ENCODE peak calls at places on chromosome 2, in six cellular contexts. H, O, X, Q, E and C are unnamed samples.

GRCh38 chr2:10297950-10298349 is 4.8 kb upstream of the HPCAL1 start:
- DNase-seq in X (peak; percentile 87), E (no peak), Q (peak; percentile 77), H (peak; percentile 59), O (peak; percentile 34), C (no peak)

GRCh38 chr2:176415946-176416499 is 146.8 kb downstream of the MTX2 start:
- DNase-seq in E (no peak), X (no peak), Q (no peak), O (no peak), H (no peak), C (no peak)

GRCh38 chr2:95347681-95348608 is 50.8 kb downstream of the KCNIP3 start:
- DNase-seq in Q (no peak), H (no peak), X (no peak), E (no peak), O (no peak), C (no peak)

GRCh38 chr2:28557389-28558119 is 61.7 kb downstream of the PLB1 start:
- DNase-seq in X (peak; percentile 51), H (no peak), E (no peak), Q (no peak), O (no peak), C (no peak)

GRCh38 chr2:194087089-194087488 is 1569.9 kb upstream of the SLC39A10 start:
- DNase-seq in O (no peak), H (no peak), Q (no peak), X (peak; percentile 37), E (no peak), C (no peak)

GRCh38 chr2:168522446-168522845 is 66.4 kb downstream of the CERS6 start:
- DNase-seq in O (no peak), H (no peak), X (no peak), Q (no peak), E (no peak), C (no peak)

GRCh38 chr2:150473767-150474166 is 13.7 kb downstream of the RND3 start:
- DNase-seq in H (no peak), Q (no peak), O (no peak), E (no peak), X (no peak), C (no peak)

GRCh38 chr2:8677646-8678592 is 3.9 kb upstream of the ID2 start:
- DNase-seq in Q (no peak), E (peak; percentile 57), O (peak; percentile 34), H (peak; percentile 78), X (peak; percentile 73), C (peak; percentile 49)

GRCh38 chr2:190720276-190720675 is 71.4 kb downstream of the NAB1 start:
- DNase-seq in O (no peak), Q (no peak), E (no peak), H (no peak), X (no peak), C (no peak)

GRCh38 chr2:33340265-33340664 is 136.2 kb upstream of the RASGRP3 start:
- DNase-seq in H (peak; percentile 89), X (peak; percentile 35), O (no peak), Q (no peak), E (no peak), C (no peak)

GRCh38 chr2:36338124-36338826 is 17.3 kb upstream of the CRIM1 start:
- DNase-seq in X (no peak), Q (no peak), O (no peak), H (no peak), E (no peak), C (no peak)

GRCh38 chr2:236352761-236353593 is 88.8 kb upstream of the ASB18 start:
- DNase-seq in O (peak; percentile 8), E (peak; percentile 23), Q (peak; percentile 13), X (peak; percentile 48), H (no peak), C (peak; percentile 53)

GRCh38 chr2:53234548-53234903 is 533.1 kb upstream of the CHAC2 start:
- DNase-seq in Q (no peak), H (no peak), O (no peak), X (no peak), E (no peak), C (no peak)

GRCh38 chr2:58480191-58480590 is 239.1 kb upstream of the FANCL start:
- DNase-seq in H (no peak), X (no peak), E (no peak), O (no peak), Q (no peak), C (no peak)

GRCh38 chr2:71003396-71003795 is 8.7 kb upstream of the TEX261 start:
- DNase-seq in Q (no peak), O (no peak), H (no peak), X (no peak), E (no peak), C (no peak)

GRCh38 chr2:127080226-127080940 is 26.6 kb downstream of the BIN1 start:
- DNase-seq in O (no peak), X (no peak), H (no peak), Q (no peak), E (peak; percentile 69), C (no peak)

GRCh38 chr2:78540255-78540654 is 485.2 kb upstream of the REG3G start:
- DNase-seq in E (no peak), H (no peak), O (no peak), Q (no peak), X (no peak), C (no peak)

GRCh38 chr2:122166820-122167219 is 411.4 kb downstream of the TSN start:
- DNase-seq in Q (no peak), O (no peak), E (no peak), H (no peak), X (no peak), C (no peak)

GRCh38 chr2:150526827-150527226 is 39.4 kb upstream of the RND3 start:
- DNase-seq in H (no peak), X (peak; percentile 96), Q (peak; percentile 73), E (no peak), O (peak; percentile 72), C (no peak)

GRCh38 chr2:206783718-206784117 is 18.3 kb downstream of the FASTKD2 start:
- DNase-seq in Q (no peak), E (peak; percentile 25), X (peak; percentile 26), O (no peak), H (no peak), C (peak; percentile 52)

GRCh38 chr2:15811367-15811766 is 129.0 kb upstream of the MYCN start:
- DNase-seq in O (no peak), E (no peak), Q (no peak), H (no peak), X (no peak), C (no peak)

GRCh38 chr2:211688196-211688595 is 850.4 kb downstream of the ERBB4 start:
- DNase-seq in X (no peak), Q (no peak), H (no peak), E (no peak), O (no peak), C (no peak)

GRCh38 chr2:183037281-183037659 is 987 bp downstream of the NCKAP1 start:
- DNase-seq in H (no peak), X (peak; percentile 38), Q (no peak), E (no peak), O (peak; percentile 31), C (no peak)

GRCh38 chr2:55616509-55617159 is 788 bp downstream of the PPP4R3B start:
- DNase-seq in E (peak; percentile 30), X (peak; percentile 70), Q (peak; percentile 53), H (no peak), O (no peak), C (peak; percentile 52)

DNA sequence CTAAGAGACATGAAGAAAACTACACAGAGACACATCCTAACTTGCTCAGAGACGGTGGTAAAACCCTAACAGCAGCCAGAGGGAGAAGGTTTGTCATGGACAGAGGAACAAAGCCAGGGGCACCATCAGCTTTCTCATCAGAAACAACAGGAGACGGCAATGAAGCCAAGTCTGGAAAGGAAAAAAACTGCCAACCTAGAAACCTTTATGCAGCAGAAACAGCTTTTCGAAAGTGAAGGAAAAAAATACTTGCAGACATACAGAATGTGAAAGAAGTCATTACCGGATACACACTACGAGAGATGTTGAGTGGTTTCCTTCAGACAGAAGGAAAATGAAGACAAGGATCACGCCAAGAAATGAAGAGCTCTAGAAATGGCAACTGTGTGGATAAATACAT is 55.9 kb downstream of the ANO7 start:
- DNase-seq in E (no peak), X (no peak), H (no peak), Q (no peak), O (no peak), C (no peak)
- H3K4me3 ChIP-seq in E (no peak overlapping the region), X (no peak overlapping the region), H (no peak overlapping the region), Q (no peak overlapping the region), O (no peak overlapping the region), C (no peak overlapping the region)

DNA sequence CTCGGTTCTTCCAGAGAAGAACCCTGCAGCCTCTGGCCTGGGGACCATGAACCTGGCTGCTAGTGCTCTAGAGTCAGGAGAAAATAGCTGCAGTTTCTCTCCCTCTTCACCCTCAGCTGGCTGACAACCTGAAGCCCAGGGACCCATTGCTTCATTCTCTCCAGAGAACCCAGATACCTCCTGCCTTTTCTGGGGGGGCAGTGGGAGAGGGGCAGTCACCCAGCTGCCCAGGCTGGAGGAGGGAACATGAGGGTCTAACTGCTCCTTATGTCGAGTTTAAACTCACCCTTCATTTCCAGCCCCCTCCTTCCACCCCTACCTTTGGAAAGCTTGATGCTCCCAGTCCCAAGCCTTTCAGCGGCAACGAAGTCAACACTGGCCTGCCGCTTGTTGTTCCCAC is 7.6 kb upstream of the ZFAND2B start:
- DNase-seq in O (no peak), E (no peak), X (no peak), H (no peak), Q (no peak), C (no peak)
- H3K4me3 ChIP-seq in O (no peak overlapping the region), E (no peak overlapping the region), X (no peak overlapping the region), H (no peak overlapping the region), Q (no peak overlapping the region), C (no peak overlapping the region)

GRCh38 chr2:165576409-165576808 is 106.9 kb downstream of the CSRNP3 start:
- DNase-seq in X (no peak), H (no peak), Q (no peak), E (no peak), O (no peak), C (no peak)
- H3K4me3 ChIP-seq in X (no peak overlapping the region), H (no peak overlapping the region), Q (no peak overlapping the region), E (no peak overlapping the region), O (no peak overlapping the region), C (no peak overlapping the region)

GRCh38 chr2:39243469-39244123 is at the start of gene CDKL4:
- DNase-seq in Q (no peak), E (no peak), X (peak; percentile 6), O (no peak), H (no peak), C (no peak)
- H3K4me3 ChIP-seq in Q (no peak within 1 kb of the TSS), E (no peak within 1 kb of the TSS), X (peak within 1 kb of the TSS; percentile 28), O (no peak within 1 kb of the TSS), H (no peak within 1 kb of the TSS), C (peak within 1 kb of the TSS; percentile 13)

DNA sequence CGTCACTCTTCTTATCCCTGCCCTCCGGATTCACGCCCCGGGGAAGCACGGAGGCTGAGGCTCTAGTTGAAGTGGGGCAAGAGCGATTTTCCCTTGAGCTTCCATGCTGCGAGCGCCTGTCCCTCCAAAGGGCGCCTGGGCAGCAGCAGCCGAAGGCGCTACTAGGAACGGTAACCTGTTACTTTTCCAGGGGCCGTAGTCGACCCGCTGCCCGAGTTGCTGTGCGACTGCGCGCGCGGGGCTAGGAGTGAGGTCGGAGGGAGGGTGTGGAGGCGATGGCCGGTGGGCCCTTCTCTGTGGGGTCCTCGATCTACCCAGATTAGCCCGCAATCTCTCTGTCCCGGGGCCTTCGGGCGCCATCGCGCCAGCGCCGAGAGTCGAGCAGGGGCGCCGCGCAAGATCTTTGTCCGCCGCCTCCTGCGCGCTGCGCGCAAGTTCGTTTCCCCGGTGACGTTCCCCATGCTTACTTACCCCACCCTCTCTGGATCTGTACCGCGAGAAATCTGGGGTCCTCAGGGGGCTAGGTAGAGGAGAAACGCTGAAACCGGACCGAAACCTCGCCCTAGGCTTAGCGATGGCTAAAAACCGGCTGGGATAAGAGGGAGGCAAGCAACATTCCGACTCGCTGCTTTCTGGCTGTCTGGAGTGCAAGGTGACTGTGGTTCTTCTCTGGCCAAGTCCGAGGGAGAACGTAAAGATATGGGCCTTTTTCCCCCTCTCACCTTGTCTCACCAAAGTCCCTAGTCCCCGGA is 736 bp downstream of the GAD1 start:
- DNase-seq in Q (no peak), O (no peak), X (peak; percentile 10), H (no peak), E (peak; percentile 30), C (peak; percentile 18)
- H3K4me3 ChIP-seq in Q (peak overlapping the region; percentile 43), O (peak overlapping the region; percentile 53), X (no peak overlapping the region), H (peak overlapping the region; percentile 82), E (peak overlapping the region; percentile 39), C (peak overlapping the region; percentile 37)